ENCODE peak calls at places on chromosomes 1 and 21, in nine cellular contexts. M, N, E, K, V, S, R, U and B are unnamed samples.

GRCh38 chr1:36561365-36561731 is 78.6 kb upstream of the CSF3R start:
- DNase-seq in M (no peak), N (no peak), E (peak; percentile 34), K (no peak), V (no peak), S (no peak), R (no peak), U (no peak), B (peak; percentile 30)

GRCh38 chr1:206503591-206504362 is 3.6 kb upstream of the RASSF5 start:
- DNase-seq in M (peak; percentile 28), N (peak; percentile 97), E (no peak), K (peak; percentile 58), V (no peak), S (no peak), R (no peak), U (peak; percentile 78), B (no peak)

GRCh38 chr1:54404939-54405880 is 984 bp downstream of the SSBP3 start:
- DNase-seq in M (peak; percentile 47), N (no peak), E (no peak), K (no peak), V (peak; percentile 85), S (peak; percentile 71), R (no peak), U (no peak), B (no peak)

GRCh38 chr1:171188388-171189266 is 3.5 kb downstream of the FMO2 start:
- DNase-seq in M (peak; percentile 71), N (peak; percentile 46), E (peak; percentile 63), K (peak; percentile 83), V (no peak), S (peak; percentile 59), R (no peak), U (peak; percentile 24), B (no peak)

GRCh38 chr1:23381233-23381885 is 11.7 kb upstream of the ZNF436 start:
- DNase-seq in M (no peak), N (no peak), E (no peak), K (no peak), V (no peak), S (no peak), R (no peak), U (no peak), B (no peak)

GRCh38 chr1:187476671-187477070 is 647.9 kb downstream of the PLA2G4A start:
- DNase-seq in M (no peak), N (no peak), E (no peak), K (peak; percentile 35), V (no peak), S (peak; percentile 13), R (no peak), U (no peak), B (no peak)

GRCh38 chr1:181894439-181894859 is 167.1 kb downstream of the ZNF648 start:
- DNase-seq in M (no peak), N (no peak), E (no peak), K (no peak), V (no peak), S (no peak), R (no peak), U (no peak), B (no peak)

GRCh38 chr1:38361566-38361965 is 315.0 kb upstream of the POU3F1 start:
- DNase-seq in M (no peak), N (no peak), E (no peak), K (no peak), V (no peak), S (no peak), R (no peak), U (no peak), B (no peak)

GRCh38 chr1:14970115-14970798 is 183.3 kb upstream of the TMEM51 start:
- DNase-seq in M (peak; percentile 56), N (peak; percentile 96), E (no peak), K (peak; percentile 65), V (no peak), S (peak; percentile 29), R (no peak), U (peak; percentile 76), B (no peak)

GRCh38 chr1:184362876-184363275 is 24.0 kb upstream of the C1orf21 start:
- DNase-seq in M (no peak), N (peak; percentile 0), E (no peak), K (no peak), V (no peak), S (no peak), R (no peak), U (no peak), B (no peak)

GRCh38 chr1:19735419-19736127 is 64.1 kb downstream of the TMCO4 start:
- DNase-seq in M (peak; percentile 65), N (peak; percentile 93), E (no peak), K (peak; percentile 53), V (peak; percentile 74), S (no peak), R (no peak), U (no peak), B (no peak)

GRCh38 chr1:220363196-220363831 is 91.1 kb upstream of the RAB3GAP2 start:
- DNase-seq in M (no peak), N (no peak), E (no peak), K (peak; percentile 81), V (no peak), S (no peak), R (no peak), U (no peak), B (no peak)

GRCh38 chr1:236041899-236042618 is 22.8 kb downstream of the NID1 start:
- DNase-seq in M (no peak), N (no peak), E (no peak), K (no peak), V (no peak), S (no peak), R (no peak), U (no peak), B (no peak)

GRCh38 chr21:37800496-37801061 is 115.7 kb downstream of the KCNJ6 start:
- DNase-seq in M (no peak), N (no peak), E (no peak), K (no peak), V (no peak), S (no peak), R (no peak), U (no peak), B (no peak)

DNA sequence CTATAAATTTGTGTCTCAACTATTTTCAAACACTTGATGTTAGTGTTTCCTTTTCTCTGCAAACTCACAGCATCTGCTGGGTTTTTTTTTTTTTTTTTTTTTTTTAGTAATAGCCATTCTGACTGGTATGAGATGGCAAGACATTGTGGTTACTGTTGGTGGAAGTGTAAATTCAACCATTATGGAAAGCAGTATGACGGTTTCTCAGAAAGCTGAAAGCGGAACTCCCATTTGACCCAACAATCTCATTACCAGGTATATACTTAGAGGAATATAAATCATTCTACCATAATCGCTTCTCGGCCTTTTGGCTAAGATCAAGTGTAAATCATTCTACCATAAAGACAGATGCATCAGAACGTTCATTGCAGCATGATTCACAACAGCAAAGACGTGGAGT is 608.3 kb upstream of the ZP4 start:
- DNase-seq in M (no peak), N (no peak), E (no peak), K (no peak), V (no peak), S (no peak), R (no peak), U (no peak), B (no peak)
- TF ChIP-seq CTCF in M (no peak), N (no peak), E (no peak), K (no peak), V (no peak), S (no peak), R (no peak), U (no peak), B (no peak)

GRCh38 chr1:1151306-1151705 is 22.4 kb upstream of the TTLL10 start:
- DNase-seq in M (no peak), N (no peak), E (no peak), K (no peak), V (no peak), S (no peak), R (no peak), U (no peak), B (no peak)
- H3K27ac ChIP-seq in M (no peak overlapping the region), N (no peak overlapping the region), E (no peak overlapping the region), K (no peak overlapping the region), V (no peak overlapping the region), S (no peak overlapping the region), R (no peak overlapping the region), U (no peak overlapping the region), B (no peak overlapping the region)

DNA sequence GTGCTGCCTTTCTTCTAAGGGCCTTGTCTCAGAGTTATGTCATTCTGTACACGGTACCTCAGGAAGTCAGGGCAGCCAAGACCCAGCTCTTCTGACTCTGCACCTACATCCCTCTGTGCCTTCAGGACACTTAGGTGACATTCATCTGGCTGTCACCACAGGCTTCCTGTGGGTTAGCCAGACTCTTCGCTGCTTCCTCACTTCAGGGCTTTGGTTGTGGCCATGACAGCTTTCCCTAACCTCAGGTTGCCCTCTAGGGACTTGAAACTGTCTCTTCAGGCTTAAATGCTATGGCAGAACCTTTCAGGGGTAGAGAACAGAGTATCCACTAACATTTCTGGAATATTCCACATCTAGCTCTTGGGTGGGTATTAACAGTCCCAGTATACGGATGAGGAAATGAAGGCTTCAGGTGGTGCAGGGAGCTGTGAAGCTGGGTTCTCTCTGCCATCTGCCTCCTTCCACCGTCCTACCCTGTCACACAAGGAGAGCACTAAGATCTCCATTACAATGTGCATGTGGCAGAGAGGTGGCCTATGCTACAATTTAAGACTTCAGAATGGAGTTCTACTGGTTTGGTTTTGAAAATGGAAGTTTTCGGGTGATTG is 9.9 kb downstream of the TSSK3 start:
- DNase-seq in M (no peak), N (no peak), E (no peak), K (no peak), V (no peak), S (no peak), R (no peak), U (no peak), B (no peak)
- TF ChIP-seq CTCF in M (no peak), N (peak; percentile 14), E (no peak), K (no peak), V (no peak), S (no peak), R (no peak), U (no peak), B (no peak)

GRCh38 chr1:154951901-154952657 is 3.8 kb downstream of the PBXIP1 start:
- DNase-seq in M (no peak), N (no peak), E (no peak), K (no peak), V (peak; percentile 69), S (no peak), R (no peak), U (no peak), B (no peak)

GRCh38 chr1:154954541-154954940 is 1.4 kb downstream of the PBXIP1 start:
- DNase-seq in M (no peak), N (no peak), E (no peak), K (no peak), V (no peak), S (peak; percentile 69), R (no peak), U (no peak), B (no peak)

GRCh38 chr1:154955039-154955717 is 721 bp downstream of the PBXIP1 start:
- DNase-seq in M (peak; percentile 51), N (peak; percentile 90), E (no peak), K (no peak), V (peak; percentile 80), S (peak; percentile 90), R (no peak), U (no peak), B (no peak)

GRCh38 chr1:154952664-154953063 is 3.2 kb downstream of the PBXIP1 start:
- DNase-seq in M (no peak), N (no peak), E (no peak), K (no peak), V (peak; percentile 13), S (no peak), R (no peak), U (no peak), B (no peak)

DNA sequence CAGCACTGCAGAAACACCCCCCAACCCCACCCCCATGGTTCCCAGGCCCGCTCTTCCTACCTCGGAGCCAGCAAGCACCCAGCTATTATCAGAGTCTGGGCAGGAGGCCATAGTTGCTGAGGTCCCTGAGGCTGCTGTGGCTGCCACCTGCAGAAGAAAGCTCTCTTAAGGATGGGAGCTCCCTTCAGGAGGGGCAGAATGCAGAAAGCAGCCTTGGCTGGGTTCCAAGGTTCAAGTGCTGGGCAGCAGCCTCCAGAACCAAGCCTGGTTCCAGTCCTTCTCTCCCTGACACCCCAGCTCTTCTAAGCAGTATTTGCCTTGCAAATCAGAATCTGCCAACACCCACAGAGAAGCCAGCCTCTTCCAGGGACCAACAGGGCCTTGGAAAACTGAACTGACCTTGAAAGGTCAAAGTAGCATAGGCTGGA is 2.3 kb downstream of the PBXIP1 start:
- DNase-seq in M (no peak), N (no peak), E (no peak), K (no peak), V (no peak), S (no peak), R (no peak), U (no peak), B (no peak)
- H3K27ac ChIP-seq in M (no peak overlapping the region), N (no peak overlapping the region), E (no peak overlapping the region), K (no peak overlapping the region), V (peak overlapping the region; percentile 32), S (no peak overlapping the region), R (no peak overlapping the region), U (no peak overlapping the region), B (no peak overlapping the region)